ENCODE peak calls at places on chromosomes 1 and 21, in ten cellular contexts. One of them, this sample, is unnamed.

GRCh38 chr21:28922368-28922767 is 70.3 kb downstream of the LTN1 start:
- DNase-seq in fibroblast of pulmonary artery: no peak
- DNase-seq in SW 1271: no peak
- DNase-seq in KBM-7: no peak
- DNase-seq in stimulated activated CD4-positive, alpha-beta T cell treated with anti-CD3 and anti-CD28 coated beads, TNF-alpha, amount 100 ng/mL, for 24 hours: no peak
- DNase-seq in SW480: no peak
- DNase-seq in kidney tubule cell: no peak
- DNase-seq in NCI-H510A: no peak
- DNase-seq in activated CD8-positive, alpha-beta memory T cell treated with anti-CD3 and anti-CD28 coated beads, Interleukin-2, amount 10 ng/mL, durations not matched to agents 7 days and 5 days: no peak
- DNase-seq in GF-D8: no peak
- DNase-seq in this sample: no peak

GRCh38 chr1:17574502-17574901 is 35.0 kb downstream of the ARHGEF10L start:
- DNase-seq in fibroblast of pulmonary artery: no peak
- DNase-seq in NCI-H510A: no peak
- DNase-seq in GF-D8: no peak
- DNase-seq in kidney tubule cell: peak
- DNase-seq in activated CD8-positive, alpha-beta memory T cell treated with anti-CD3 and anti-CD28 coated beads, Interleukin-2, amount 10 ng/mL, durations not matched to agents 7 days and 5 days: no peak
- DNase-seq in SW480: no peak
- DNase-seq in stimulated activated CD4-positive, alpha-beta T cell treated with anti-CD3 and anti-CD28 coated beads, TNF-alpha, amount 100 ng/mL, for 24 hours: no peak
- DNase-seq in KBM-7: no peak
- DNase-seq in SW 1271: no peak
- DNase-seq in this sample: no peak

GRCh38 chr1:1066403-1067283 is 7.5 kb downstream of the RNF223 start:
- DNase-seq in NCI-H510A: no peak
- DNase-seq in stimulated activated CD4-positive, alpha-beta T cell treated with anti-CD3 and anti-CD28 coated beads, TNF-alpha, amount 100 ng/mL, for 24 hours: no peak
- DNase-seq in SW 1271: no peak
- DNase-seq in KBM-7: no peak
- DNase-seq in kidney tubule cell: peak
- DNase-seq in activated CD8-positive, alpha-beta memory T cell treated with anti-CD3 and anti-CD28 coated beads, Interleukin-2, amount 10 ng/mL, durations not matched to agents 7 days and 5 days: no peak
- DNase-seq in GF-D8: no peak
- DNase-seq in SW480: no peak
- DNase-seq in fibroblast of pulmonary artery: no peak
- DNase-seq in this sample: no peak

GRCh38 chr1:169003864-169004516 is 102.5 kb upstream of the ATP1B1 start:
- DNase-seq in activated CD8-positive, alpha-beta memory T cell treated with anti-CD3 and anti-CD28 coated beads, Interleukin-2, amount 10 ng/mL, durations not matched to agents 7 days and 5 days: no peak
- DNase-seq in SW 1271: no peak
- DNase-seq in GF-D8: no peak
- DNase-seq in kidney tubule cell: peak
- DNase-seq in KBM-7: no peak
- DNase-seq in fibroblast of pulmonary artery: peak
- DNase-seq in NCI-H510A: no peak
- DNase-seq in stimulated activated CD4-positive, alpha-beta T cell treated with anti-CD3 and anti-CD28 coated beads, TNF-alpha, amount 100 ng/mL, for 24 hours: no peak
- DNase-seq in SW480: no peak
- DNase-seq in this sample: no peak

GRCh38 chr1:152408664-152409063 is 5.4 kb downstream of the CRNN start:
- DNase-seq in stimulated activated CD4-positive, alpha-beta T cell treated with anti-CD3 and anti-CD28 coated beads, TNF-alpha, amount 100 ng/mL, for 24 hours: no peak
- DNase-seq in fibroblast of pulmonary artery: no peak
- DNase-seq in NCI-H510A: no peak
- DNase-seq in SW480: no peak
- DNase-seq in SW 1271: no peak
- DNase-seq in activated CD8-positive, alpha-beta memory T cell treated with anti-CD3 and anti-CD28 coated beads, Interleukin-2, amount 10 ng/mL, durations not matched to agents 7 days and 5 days: no peak
- DNase-seq in KBM-7: no peak
- DNase-seq in kidney tubule cell: no peak
- DNase-seq in GF-D8: no peak
- DNase-seq in this sample: no peak

GRCh38 chr1:63718464-63719075 is 55.2 kb upstream of the ROR1 start:
- DNase-seq in SW 1271: no peak
- DNase-seq in SW480: no peak
- DNase-seq in NCI-H510A: no peak
- DNase-seq in GF-D8: no peak
- DNase-seq in kidney tubule cell: no peak
- DNase-seq in KBM-7: no peak
- DNase-seq in activated CD8-positive, alpha-beta memory T cell treated with anti-CD3 and anti-CD28 coated beads, Interleukin-2, amount 10 ng/mL, durations not matched to agents 7 days and 5 days: no peak
- DNase-seq in fibroblast of pulmonary artery: no peak
- DNase-seq in stimulated activated CD4-positive, alpha-beta T cell treated with anti-CD3 and anti-CD28 coated beads, TNF-alpha, amount 100 ng/mL, for 24 hours: no peak
- DNase-seq in this sample: no peak

GRCh38 chr21:14479387-14479786 is 66.7 kb downstream of the SAMSN1 start:
- DNase-seq in NCI-H510A: no peak
- DNase-seq in kidney tubule cell: peak
- DNase-seq in activated CD8-positive, alpha-beta memory T cell treated with anti-CD3 and anti-CD28 coated beads, Interleukin-2, amount 10 ng/mL, durations not matched to agents 7 days and 5 days: no peak
- DNase-seq in fibroblast of pulmonary artery: no peak
- DNase-seq in KBM-7: no peak
- DNase-seq in SW480: no peak
- DNase-seq in stimulated activated CD4-positive, alpha-beta T cell treated with anti-CD3 and anti-CD28 coated beads, TNF-alpha, amount 100 ng/mL, for 24 hours: no peak
- DNase-seq in GF-D8: no peak
- DNase-seq in SW 1271: no peak
- DNase-seq in this sample: no peak

GRCh38 chr1:230280906-230281413 is 145.2 kb downstream of the PGBD5 start:
- DNase-seq in stimulated activated CD4-positive, alpha-beta T cell treated with anti-CD3 and anti-CD28 coated beads, TNF-alpha, amount 100 ng/mL, for 24 hours: no peak
- DNase-seq in GF-D8: no peak
- DNase-seq in KBM-7: no peak
- DNase-seq in activated CD8-positive, alpha-beta memory T cell treated with anti-CD3 and anti-CD28 coated beads, Interleukin-2, amount 10 ng/mL, durations not matched to agents 7 days and 5 days: no peak
- DNase-seq in SW 1271: no peak
- DNase-seq in NCI-H510A: no peak
- DNase-seq in fibroblast of pulmonary artery: no peak
- DNase-seq in kidney tubule cell: no peak
- DNase-seq in SW480: no peak
- DNase-seq in this sample: no peak

GRCh38 chr1:180906511-180906910 is 6.2 kb upstream of the KIAA1614 start:
- DNase-seq in fibroblast of pulmonary artery: no peak
- DNase-seq in activated CD8-positive, alpha-beta memory T cell treated with anti-CD3 and anti-CD28 coated beads, Interleukin-2, amount 10 ng/mL, durations not matched to agents 7 days and 5 days: no peak
- DNase-seq in GF-D8: no peak
- DNase-seq in stimulated activated CD4-positive, alpha-beta T cell treated with anti-CD3 and anti-CD28 coated beads, TNF-alpha, amount 100 ng/mL, for 24 hours: no peak
- DNase-seq in SW 1271: no peak
- DNase-seq in KBM-7: no peak
- DNase-seq in NCI-H510A: no peak
- DNase-seq in SW480: no peak
- DNase-seq in kidney tubule cell: no peak
- DNase-seq in this sample: no peak

GRCh38 chr21:31901342-31901741 is 28.5 kb downstream of the HUNK start:
- DNase-seq in KBM-7: no peak
- DNase-seq in SW 1271: no peak
- DNase-seq in kidney tubule cell: peak
- DNase-seq in activated CD8-positive, alpha-beta memory T cell treated with anti-CD3 and anti-CD28 coated beads, Interleukin-2, amount 10 ng/mL, durations not matched to agents 7 days and 5 days: no peak
- DNase-seq in SW480: peak
- DNase-seq in NCI-H510A: no peak
- DNase-seq in GF-D8: no peak
- DNase-seq in stimulated activated CD4-positive, alpha-beta T cell treated with anti-CD3 and anti-CD28 coated beads, TNF-alpha, amount 100 ng/mL, for 24 hours: no peak
- DNase-seq in fibroblast of pulmonary artery: no peak
- DNase-seq in this sample: no peak

GRCh38 chr1:34985063-34985770 is at the start of gene TMEM35B:
- DNase-seq in kidney tubule cell: peak
- DNase-seq in SW 1271: no peak
- DNase-seq in activated CD8-positive, alpha-beta memory T cell treated with anti-CD3 and anti-CD28 coated beads, Interleukin-2, amount 10 ng/mL, durations not matched to agents 7 days and 5 days: peak
- DNase-seq in fibroblast of pulmonary artery: peak
- DNase-seq in stimulated activated CD4-positive, alpha-beta T cell treated with anti-CD3 and anti-CD28 coated beads, TNF-alpha, amount 100 ng/mL, for 24 hours: peak
- DNase-seq in NCI-H510A: peak
- DNase-seq in SW480: peak
- DNase-seq in KBM-7: peak
- DNase-seq in GF-D8: peak
- DNase-seq in this sample: peak

GRCh38 chr1:38786040-38786436 is 73.5 kb downstream of the RRAGC start:
- DNase-seq in activated CD8-positive, alpha-beta memory T cell treated with anti-CD3 and anti-CD28 coated beads, Interleukin-2, amount 10 ng/mL, durations not matched to agents 7 days and 5 days: no peak
- DNase-seq in SW 1271: no peak
- DNase-seq in SW480: peak
- DNase-seq in NCI-H510A: no peak
- DNase-seq in fibroblast of pulmonary artery: no peak
- DNase-seq in KBM-7: no peak
- DNase-seq in GF-D8: no peak
- DNase-seq in kidney tubule cell: no peak
- DNase-seq in stimulated activated CD4-positive, alpha-beta T cell treated with anti-CD3 and anti-CD28 coated beads, TNF-alpha, amount 100 ng/mL, for 24 hours: no peak
- DNase-seq in this sample: no peak

GRCh38 chr1:108686609-108687313 is 5.3 kb upstream of the PRPF38B start:
- DNase-seq in fibroblast of pulmonary artery: peak
- DNase-seq in SW480: no peak
- DNase-seq in activated CD8-positive, alpha-beta memory T cell treated with anti-CD3 and anti-CD28 coated beads, Interleukin-2, amount 10 ng/mL, durations not matched to agents 7 days and 5 days: no peak
- DNase-seq in NCI-H510A: no peak
- DNase-seq in SW 1271: no peak
- DNase-seq in GF-D8: no peak
- DNase-seq in stimulated activated CD4-positive, alpha-beta T cell treated with anti-CD3 and anti-CD28 coated beads, TNF-alpha, amount 100 ng/mL, for 24 hours: no peak
- DNase-seq in kidney tubule cell: no peak
- DNase-seq in KBM-7: no peak
- DNase-seq in this sample: no peak

GRCh38 chr1:1242461-1243080 is 4.0 kb downstream of the C1QTNF12 start:
- DNase-seq in stimulated activated CD4-positive, alpha-beta T cell treated with anti-CD3 and anti-CD28 coated beads, TNF-alpha, amount 100 ng/mL, for 24 hours: no peak
- DNase-seq in fibroblast of pulmonary artery: no peak
- DNase-seq in NCI-H510A: no peak
- DNase-seq in GF-D8: no peak
- DNase-seq in kidney tubule cell: no peak
- DNase-seq in activated CD8-positive, alpha-beta memory T cell treated with anti-CD3 and anti-CD28 coated beads, Interleukin-2, amount 10 ng/mL, durations not matched to agents 7 days and 5 days: no peak
- DNase-seq in SW 1271: no peak
- DNase-seq in SW480: no peak
- DNase-seq in KBM-7: no peak
- DNase-seq in this sample: no peak

GRCh38 chr1:230441630-230442029 is 15.5 kb upstream of the PGBD5 start:
- DNase-seq in KBM-7: no peak
- DNase-seq in GF-D8: no peak
- DNase-seq in SW480: no peak
- DNase-seq in SW 1271: no peak
- DNase-seq in activated CD8-positive, alpha-beta memory T cell treated with anti-CD3 and anti-CD28 coated beads, Interleukin-2, amount 10 ng/mL, durations not matched to agents 7 days and 5 days: no peak
- DNase-seq in NCI-H510A: no peak
- DNase-seq in kidney tubule cell: no peak
- DNase-seq in fibroblast of pulmonary artery: no peak
- DNase-seq in stimulated activated CD4-positive, alpha-beta T cell treated with anti-CD3 and anti-CD28 coated beads, TNF-alpha, amount 100 ng/mL, for 24 hours: no peak
- DNase-seq in this sample: no peak

GRCh38 chr1:2555634-2556276 is 416 bp upstream of the TNFRSF14 start:
- DNase-seq in NCI-H510A: no peak
- DNase-seq in GF-D8: peak
- DNase-seq in activated CD8-positive, alpha-beta memory T cell treated with anti-CD3 and anti-CD28 coated beads, Interleukin-2, amount 10 ng/mL, durations not matched to agents 7 days and 5 days: peak
- DNase-seq in stimulated activated CD4-positive, alpha-beta T cell treated with anti-CD3 and anti-CD28 coated beads, TNF-alpha, amount 100 ng/mL, for 24 hours: peak
- DNase-seq in SW 1271: no peak
- DNase-seq in kidney tubule cell: peak
- DNase-seq in KBM-7: peak
- DNase-seq in fibroblast of pulmonary artery: no peak
- DNase-seq in SW480: no peak
- DNase-seq in this sample: peak

GRCh38 chr21:44390886-44391285 is 37.5 kb downstream of the TRPM2 start:
- DNase-seq in fibroblast of pulmonary artery: no peak
- DNase-seq in NCI-H510A: no peak
- DNase-seq in stimulated activated CD4-positive, alpha-beta T cell treated with anti-CD3 and anti-CD28 coated beads, TNF-alpha, amount 100 ng/mL, for 24 hours: no peak
- DNase-seq in SW480: no peak
- DNase-seq in activated CD8-positive, alpha-beta memory T cell treated with anti-CD3 and anti-CD28 coated beads, Interleukin-2, amount 10 ng/mL, durations not matched to agents 7 days and 5 days: peak
- DNase-seq in SW 1271: no peak
- DNase-seq in GF-D8: no peak
- DNase-seq in KBM-7: no peak
- DNase-seq in kidney tubule cell: no peak
- DNase-seq in this sample: no peak

GRCh38 chr1:44609768-44610526 is 64.3 kb downstream of the TMEM53 start:
- DNase-seq in SW 1271: no peak
- DNase-seq in KBM-7: no peak
- DNase-seq in activated CD8-positive, alpha-beta memory T cell treated with anti-CD3 and anti-CD28 coated beads, Interleukin-2, amount 10 ng/mL, durations not matched to agents 7 days and 5 days: no peak
- DNase-seq in SW480: no peak
- DNase-seq in kidney tubule cell: no peak
- DNase-seq in stimulated activated CD4-positive, alpha-beta T cell treated with anti-CD3 and anti-CD28 coated beads, TNF-alpha, amount 100 ng/mL, for 24 hours: no peak
- DNase-seq in NCI-H510A: no peak
- DNase-seq in GF-D8: no peak
- DNase-seq in fibroblast of pulmonary artery: no peak
- DNase-seq in this sample: no peak

GRCh38 chr1:205809942-205810345 is 3.1 kb downstream of the SLC41A1 start:
- DNase-seq in NCI-H510A: no peak
- DNase-seq in KBM-7: no peak
- DNase-seq in SW480: no peak
- DNase-seq in fibroblast of pulmonary artery: no peak
- DNase-seq in kidney tubule cell: no peak
- DNase-seq in SW 1271: no peak
- DNase-seq in stimulated activated CD4-positive, alpha-beta T cell treated with anti-CD3 and anti-CD28 coated beads, TNF-alpha, amount 100 ng/mL, for 24 hours: no peak
- DNase-seq in GF-D8: no peak
- DNase-seq in activated CD8-positive, alpha-beta memory T cell treated with anti-CD3 and anti-CD28 coated beads, Interleukin-2, amount 10 ng/mL, durations not matched to agents 7 days and 5 days: no peak
- DNase-seq in this sample: no peak

GRCh38 chr1:74193908-74194307 is 4.1 kb downstream of the LRRIQ3 start:
- DNase-seq in SW 1271: no peak
- DNase-seq in fibroblast of pulmonary artery: peak
- DNase-seq in kidney tubule cell: peak
- DNase-seq in NCI-H510A: no peak
- DNase-seq in GF-D8: no peak
- DNase-seq in activated CD8-positive, alpha-beta memory T cell treated with anti-CD3 and anti-CD28 coated beads, Interleukin-2, amount 10 ng/mL, durations not matched to agents 7 days and 5 days: no peak
- DNase-seq in KBM-7: no peak
- DNase-seq in SW480: no peak
- DNase-seq in stimulated activated CD4-positive, alpha-beta T cell treated with anti-CD3 and anti-CD28 coated beads, TNF-alpha, amount 100 ng/mL, for 24 hours: no peak
- DNase-seq in this sample: no peak

GRCh38 chr1:77424236-77424635 is 142.4 kb downstream of the AK5 start:
- DNase-seq in activated CD8-positive, alpha-beta memory T cell treated with anti-CD3 and anti-CD28 coated beads, Interleukin-2, amount 10 ng/mL, durations not matched to agents 7 days and 5 days: no peak
- DNase-seq in SW480: no peak
- DNase-seq in NCI-H510A: no peak
- DNase-seq in GF-D8: no peak
- DNase-seq in fibroblast of pulmonary artery: peak
- DNase-seq in KBM-7: no peak
- DNase-seq in SW 1271: no peak
- DNase-seq in stimulated activated CD4-positive, alpha-beta T cell treated with anti-CD3 and anti-CD28 coated beads, TNF-alpha, amount 100 ng/mL, for 24 hours: no peak
- DNase-seq in kidney tubule cell: peak
- DNase-seq in this sample: no peak

GRCh38 chr1:160702100-160702499 is 9.5 kb downstream of the CD48 start:
- DNase-seq in NCI-H510A: no peak
- DNase-seq in SW 1271: no peak
- DNase-seq in activated CD8-positive, alpha-beta memory T cell treated with anti-CD3 and anti-CD28 coated beads, Interleukin-2, amount 10 ng/mL, durations not matched to agents 7 days and 5 days: no peak
- DNase-seq in SW480: no peak
- DNase-seq in kidney tubule cell: no peak
- DNase-seq in stimulated activated CD4-positive, alpha-beta T cell treated with anti-CD3 and anti-CD28 coated beads, TNF-alpha, amount 100 ng/mL, for 24 hours: no peak
- DNase-seq in KBM-7: no peak
- DNase-seq in GF-D8: no peak
- DNase-seq in fibroblast of pulmonary artery: no peak
- DNase-seq in this sample: no peak

GRCh38 chr1:6625579-6626149 is 996 bp downstream of the THAP3 start:
- DNase-seq in kidney tubule cell: peak
- DNase-seq in SW480: no peak
- DNase-seq in fibroblast of pulmonary artery: peak
- DNase-seq in activated CD8-positive, alpha-beta memory T cell treated with anti-CD3 and anti-CD28 coated beads, Interleukin-2, amount 10 ng/mL, durations not matched to agents 7 days and 5 days: no peak
- DNase-seq in KBM-7: peak
- DNase-seq in GF-D8: no peak
- DNase-seq in NCI-H510A: no peak
- DNase-seq in SW 1271: no peak
- DNase-seq in stimulated activated CD4-positive, alpha-beta T cell treated with anti-CD3 and anti-CD28 coated beads, TNF-alpha, amount 100 ng/mL, for 24 hours: no peak
- DNase-seq in this sample: no peak

GRCh38 chr1:56501888-56502287 is 77.5 kb downstream of the PLPP3 start:
- DNase-seq in NCI-H510A: no peak
- DNase-seq in fibroblast of pulmonary artery: no peak
- DNase-seq in kidney tubule cell: no peak
- DNase-seq in activated CD8-positive, alpha-beta memory T cell treated with anti-CD3 and anti-CD28 coated beads, Interleukin-2, amount 10 ng/mL, durations not matched to agents 7 days and 5 days: no peak
- DNase-seq in stimulated activated CD4-positive, alpha-beta T cell treated with anti-CD3 and anti-CD28 coated beads, TNF-alpha, amount 100 ng/mL, for 24 hours: no peak
- DNase-seq in SW 1271: no peak
- DNase-seq in SW480: no peak
- DNase-seq in KBM-7: no peak
- DNase-seq in GF-D8: no peak
- DNase-seq in this sample: no peak